ENCODE peak calls at places on chromosomes 16 and 17, in four cellular contexts. Z is SK-N-SH; G is effector memory CD4-positive, alpha-beta T cell; Y is pancreas. F is an unnamed sample.

GRCh38 chr16:75320435-75320834 is 69.0 kb upstream of the BCAR1 start:
- DNase-seq in Z (no peak), G (no peak), Y (no peak), F (no peak)

GRCh38 chr17:8628609-8629169 is 1.8 kb downstream of the MYH10 start:
- DNase-seq in Z (peak; percentile 43), G (no peak), Y (no peak), F (no peak)

GRCh38 chr16:87389245-87389644 is 2.9 kb upstream of the MAP1LC3B start:
- DNase-seq in Z (no peak), G (no peak), Y (no peak), F (no peak)

GRCh38 chr16:63185235-63185780 is 1149.1 kb upstream of the CDH8 start:
- DNase-seq in Z (no peak), G (no peak), Y (no peak), F (no peak)

GRCh38 chr17:73156166-73156840 is 8.5 kb upstream of the SSTR2 start:
- DNase-seq in Z (peak; percentile 92), G (peak; percentile 23), Y (peak; percentile 73), F (peak; percentile 40)

GRCh38 chr17:7313028-7313889 is 1.9 kb downstream of the GPS2 start:
- DNase-seq in Z (no peak), G (no peak), Y (no peak), F (no peak)

GRCh38 chr16:54126907-54127306 is 159.7 kb downstream of the IRX3 start:
- DNase-seq in Z (no peak), G (no peak), Y (no peak), F (no peak)

GRCh38 chr17:29190039-29190438 is 9.8 kb upstream of the MYO18A start:
- DNase-seq in Z (no peak), G (no peak), Y (no peak), F (no peak)

GRCh38 chr16:53933407-53933806 is 229.5 kb downstream of the FTO start:
- DNase-seq in Z (no peak), G (no peak), Y (no peak), F (no peak)

GRCh38 chr17:9844153-9844552 is 18.4 kb downstream of the GLP2R start:
- DNase-seq in Z (no peak), G (no peak), Y (no peak), F (no peak)

GRCh38 chr16:88650749-88651275 is at the start of gene CYBA:
- DNase-seq in Z (peak; percentile 88), G (peak; percentile 77), Y (peak; percentile 66), F (peak; percentile 83)

GRCh38 chr17:43442711-43443110 is 41.1 kb upstream of the DHX8 start:
- DNase-seq in Z (no peak), G (no peak), Y (no peak), F (no peak)

GRCh38 chr16:9225527-9226316 is 134.3 kb downstream of the HAPSTR1 start:
- DNase-seq in Z (peak; percentile 30), G (no peak), Y (no peak), F (no peak)

GRCh38 chr16:89397331-89397861 is 93.0 kb downstream of the ANKRD11 start:
- DNase-seq in Z (no peak), G (no peak), Y (no peak), F (no peak)

GRCh38 chr17:76147211-76148014 is 6.4 kb upstream of the FOXJ1 start:
- DNase-seq in Z (peak; percentile 67), G (no peak), Y (no peak), F (no peak)

GRCh38 chr16:17026600-17027242 is 444.0 kb downstream of the XYLT1 start:
- DNase-seq in Z (no peak), G (no peak), Y (no peak), F (peak; percentile 57)

GRCh38 chr17:8275421-8276290 is 12.8 kb upstream of the RANGRF start:
- DNase-seq in Z (no peak), G (no peak), Y (no peak), F (no peak)

GRCh38 chr17:45128331-45128730 is 4.0 kb downstream of the PLCD3 start:
- DNase-seq in Z (no peak), G (no peak), Y (no peak), F (no peak)

GRCh38 chr16:69904495-69905170 is 46.5 kb upstream of the CLEC18A start:
- DNase-seq in Z (no peak), G (no peak), Y (no peak), F (no peak)

GRCh38 chr16:71461686-71462648 is at the start of gene ZNF23:
- DNase-seq in Z (peak; percentile 96), G (peak; percentile 60), Y (peak; percentile 85), F (peak; percentile 73)

GRCh38 chr16:51825740-51826139 is 674.7 kb upstream of the SALL1 start:
- DNase-seq in Z (no peak), G (no peak), Y (no peak), F (no peak)

GRCh38 chr17:21242026-21242700 is 11.0 kb downstream of the NATD1 start:
- DNase-seq in Z (no peak), G (no peak), Y (no peak), F (no peak)

GRCh38 chr16:14286381-14287230 is 215.5 kb downstream of the MRTFB start:
- DNase-seq in Z (no peak), G (peak; percentile 23), Y (no peak), F (no peak)

GRCh38 chr17:41211845-41212466 is 14.5 kb upstream of the KRTAP9-2 start:
- DNase-seq in Z (no peak), G (no peak), Y (no peak), F (no peak)

GRCh38 chr17:46061435-46061834 is 62.4 kb downstream of the STH start:
- DNase-seq in Z (no peak), G (no peak), Y (no peak), F (no peak)

GRCh38 chr16:72271841-72272240 is 99.9 kb upstream of the PMFBP1 start:
- DNase-seq in Z (no peak), G (no peak), Y (no peak), F (no peak)

GRCh38 chr17:12537436-12537835 is 128.3 kb upstream of the MYOCD start:
- DNase-seq in Z (no peak), G (no peak), Y (no peak), F (no peak)

GRCh38 chr16:72847187-72848044 is 200.5 kb downstream of the ZFHX3 start:
- DNase-seq in Z (peak; percentile 70), G (no peak), Y (no peak), F (no peak)

GRCh38 chr16:8946544-8946943 is 17.2 kb downstream of the USP7 start:
- DNase-seq in Z (no peak), G (no peak), Y (no peak), F (no peak)

GRCh38 chr17:37614823-37615222 is 5.6 kb upstream of the SYNRG start:
- DNase-seq in Z (no peak), G (no peak), Y (no peak), F (no peak)

GRCh38 chr16:57755061-57755684 is 19.6 kb downstream of the KATNB1 start:
- DNase-seq in Z (no peak), G (no peak), Y (peak; percentile 35), F (peak; percentile 42)

GRCh38 chr17:39002991-39003715 is 36.0 kb upstream of the FBXO47 start:
- DNase-seq in Z (no peak), G (peak; percentile 8), Y (no peak), F (no peak)

GRCh38 chr17:41968676-41969075 is 2.1 kb downstream of the CNP start:
- DNase-seq in Z (no peak), G (no peak), Y (no peak), F (no peak)

GRCh38 chr17:75894049-75894742 is 2.6 kb downstream of the TRIM65 start:
- DNase-seq in Z (no peak), G (no peak), Y (no peak), F (no peak)

GRCh38 chr16:72301416-72302048 is 129.6 kb upstream of the PMFBP1 start:
- DNase-seq in Z (no peak), G (no peak), Y (no peak), F (no peak)

GRCh38 chr16:3578610-3579551 is 1.7 kb upstream of the NLRC3 start:
- DNase-seq in Z (no peak), G (peak; percentile 39), Y (no peak), F (peak; percentile 71)

GRCh38 chr17:74512624-74513084 is 18.6 kb downstream of the CD300LB start:
- DNase-seq in Z (no peak), G (no peak), Y (no peak), F (no peak)

GRCh38 chr16:24896439-24896838 is 50.7 kb downstream of the SLC5A11 start:
- DNase-seq in Z (no peak), G (no peak), Y (no peak), F (no peak)

GRCh38 chr16:46929378-46930332 is 43.8 kb downstream of the DNAJA2 start:
- DNase-seq in Z (peak; percentile 92), G (peak; percentile 43), Y (peak; percentile 76), F (peak; percentile 68)

GRCh38 chr16:46927273-46927672 is 43.1 kb downstream of the GPT2 start:
- DNase-seq in Z (no peak), G (no peak), Y (no peak), F (no peak)

GRCh38 chr16:46930861-46931260 is 42.6 kb downstream of the DNAJA2 start:
- DNase-seq in Z (no peak), G (no peak), Y (no peak), F (no peak)

GRCh38 chr16:46926470-46927225 is 42.5 kb downstream of the GPT2 start:
- DNase-seq in Z (no peak), G (no peak), Y (no peak), F (no peak)

GRCh38 chr16:46928811-46929210 is 44.6 kb downstream of the GPT2 start:
- DNase-seq in Z (no peak), G (no peak), Y (no peak), F (no peak)
- H3K4me3 ChIP-seq in Z (no peak overlapping the region), G (no peak overlapping the region), Y (no peak overlapping the region), F (no peak overlapping the region)

GRCh38 chr17:62626719-62627218 is 701 bp upstream of the MRC2 start:
- DNase-seq in Z (peak; percentile 88), G (no peak), Y (no peak), F (no peak)
- H3K4me3 ChIP-seq in Z (peak overlapping the region; percentile 87), G (peak overlapping the region; percentile 60), Y (no peak overlapping the region), F (peak overlapping the region; percentile 32)

GRCh38 chr17:68196394-68197090 is 51.3 kb upstream of the AMZ2 start:
- DNase-seq in Z (no peak), G (no peak), Y (peak; percentile 28), F (no peak)
- H3K4me3 ChIP-seq in Z (peak overlapping the region; percentile 31), G (peak overlapping the region; percentile 77), Y (no peak overlapping the region), F (peak overlapping the region; percentile 56)

DNA sequence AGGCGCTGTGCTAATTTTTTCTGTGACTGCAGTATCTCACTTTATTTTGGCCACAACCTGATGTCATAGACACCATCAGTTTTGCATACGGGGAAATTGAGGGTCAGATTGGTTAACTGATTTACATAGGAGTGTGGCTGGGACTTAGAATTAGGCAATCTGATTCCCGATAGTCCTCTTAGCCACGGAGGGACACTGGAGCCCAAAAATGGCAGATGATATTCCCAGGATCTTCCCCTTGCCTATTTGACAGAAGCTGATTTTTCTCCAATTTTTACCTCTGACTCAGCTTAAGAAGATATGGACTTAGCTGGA is 1.3 kb downstream of the CPD start:
- DNase-seq in Z (no peak), G (no peak), Y (no peak), F (no peak)
- H3K4me3 ChIP-seq in Z (peak overlapping the region; percentile 95), G (peak overlapping the region; percentile 90), Y (peak overlapping the region; percentile 90), F (peak overlapping the region; percentile 94)